ENCODE peak calls at places on chromosomes 12 and 14, in five cellular contexts. U is cardiac muscle cell, I is hepatocyte, R is body of pancreas, A is osteoblast. S is an unnamed sample. For H3K9me3 and H3K27me3, the result is how much of the 10 kb centered on the place peaks cover.

GRCh38 chr14:71247106-71247505 is 339.8 kb downstream of the PCNX1 start:
- DNase-seq in R (no peak), I (no peak), A (no peak), U (no peak), S (no peak)

GRCh38 chr14:23015618-23016017 is 5.7 kb upstream of the C14orf93 start:
- DNase-seq in A (peak), R (no peak), U (no peak), I (no peak), S (no peak)

GRCh38 chr12:117857632-117858274 is 111.0 kb downstream of the KSR2 start:
- DNase-seq in I (peak), A (peak), R (peak), U (peak), S (peak)

GRCh38 chr12:49784756-49785409 is 43.3 kb downstream of the NCKAP5L start:
- DNase-seq in A (peak), R (no peak), U (no peak), I (no peak), S (no peak)

GRCh38 chr12:62190921-62191746 is 69.1 kb upstream of the USP15 start:
- DNase-seq in A (peak), I (peak), U (peak), R (no peak), S (no peak)

GRCh38 chr12:45671254-45671653 is 58.3 kb upstream of the ARID2 start:
- DNase-seq in A (no peak), I (no peak), U (no peak), R (no peak), S (no peak)

GRCh38 chr12:10154145-10154496 is 17.8 kb downstream of the OLR1 start:
- DNase-seq in U (no peak), A (peak), R (no peak), I (no peak), S (no peak)

GRCh38 chr12:88179436-88180014 is 37.4 kb downstream of the TMTC3 start:
- DNase-seq in R (no peak), A (no peak), I (peak), U (no peak), S (no peak)

GRCh38 chr12:24760606-24761378 is 188.1 kb downstream of the BCAT1 start:
- DNase-seq in U (no peak), A (no peak), I (no peak), R (no peak), S (no peak)

GRCh38 chr14:69242311-69243224 is 17.4 kb upstream of the GALNT16 start:
- DNase-seq in I (peak), A (peak), U (peak), R (peak), S (peak)

GRCh38 chr14:34014936-34015335 is 64.1 kb upstream of the EGLN3 start:
- DNase-seq in A (no peak), I (no peak), R (no peak), U (no peak), S (no peak)

GRCh38 chr12:57219993-57220728 is 3.6 kb downstream of the NXPH4 start:
- DNase-seq in A (no peak), R (no peak), I (no peak), U (no peak), S (no peak)

GRCh38 chr12:68420225-68421008 is 88.3 kb upstream of the MDM1 start:
- DNase-seq in A (peak), U (no peak), I (peak), R (peak), S (no peak)

GRCh38 chr12:68532204-68532886 is 78.4 kb upstream of the RAP1B start:
- DNase-seq in U (no peak), R (no peak), A (peak), I (no peak), S (no peak)

GRCh38 chr14:36520601-36521525 is 831 bp upstream of the NKX2-1 start:
- DNase-seq in R (no peak), U (peak), A (peak), I (peak), S (peak)

GRCh38 chr14:68173227-68173972 is 353.8 kb downstream of the RAD51B start:
- DNase-seq in R (no peak), A (no peak), U (no peak), I (no peak), S (no peak)

GRCh38 chr14:89619616-89620273 is 202.7 kb upstream of the FOXN3 start:
- DNase-seq in A (no peak), R (no peak), I (no peak), U (no peak), S (no peak)

GRCh38 chr12:9039397-9039977 is 50.1 kb downstream of the KLRG1 start:
- DNase-seq in U (peak), A (peak), R (peak), I (peak), S (no peak)

GRCh38 chr12:21940549-21940948 is 677 bp downstream of the ABCC9 start:
- DNase-seq in R (no peak), U (peak), I (no peak), A (no peak), S (no peak)

GRCh38 chr12:22459872-22460490 is 84.4 kb downstream of the C2CD5 start:
- DNase-seq in R (no peak), U (peak), I (peak), A (peak), S (no peak)

GRCh38 chr12:118689793-118690192 is 291.5 kb upstream of the SRRM4 start:
- DNase-seq in I (no peak), R (no peak), U (no peak), A (no peak), S (no peak)

GRCh38 chr14:49679271-49679670 is 8.7 kb downstream of the POLE2 start:
- DNase-seq in I (no peak), A (no peak), R (no peak), U (no peak), S (no peak)

DNA sequence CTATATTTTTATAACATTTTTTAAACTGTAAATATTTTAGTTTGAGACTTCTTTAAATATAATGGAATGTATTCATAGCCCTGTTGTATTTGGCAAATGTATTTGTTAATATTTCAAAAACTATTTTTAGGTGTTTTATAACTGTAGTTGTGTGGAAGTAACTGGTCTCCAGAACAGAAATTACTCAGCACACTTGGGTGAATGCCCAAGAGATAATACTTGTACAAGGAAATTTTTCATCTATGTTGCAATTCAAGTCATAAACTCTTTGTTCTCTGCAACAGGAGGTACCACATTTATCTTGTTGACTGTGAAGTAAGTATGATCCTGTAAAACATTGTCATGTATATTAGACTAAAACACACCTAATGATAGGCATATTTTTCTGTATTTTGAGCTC is 72.8 kb downstream of the SLCO1B3 start:
- DNase-seq in A (no peak), U (no peak), I (no peak), R (peak), S (no peak)
- H3K9me3 ChIP-seq in A (under half), U (under half), I (under half), R (under half), S (under half)

GRCh38 chr14:95265106-95266094 is 54.3 kb downstream of the CLMN start:
- DNase-seq in R (peak), I (peak), U (no peak), A (peak), S (peak)
- H3K27ac ChIP-seq in R (peak), I (peak), U (no peak), A (peak), S (peak)

DNA sequence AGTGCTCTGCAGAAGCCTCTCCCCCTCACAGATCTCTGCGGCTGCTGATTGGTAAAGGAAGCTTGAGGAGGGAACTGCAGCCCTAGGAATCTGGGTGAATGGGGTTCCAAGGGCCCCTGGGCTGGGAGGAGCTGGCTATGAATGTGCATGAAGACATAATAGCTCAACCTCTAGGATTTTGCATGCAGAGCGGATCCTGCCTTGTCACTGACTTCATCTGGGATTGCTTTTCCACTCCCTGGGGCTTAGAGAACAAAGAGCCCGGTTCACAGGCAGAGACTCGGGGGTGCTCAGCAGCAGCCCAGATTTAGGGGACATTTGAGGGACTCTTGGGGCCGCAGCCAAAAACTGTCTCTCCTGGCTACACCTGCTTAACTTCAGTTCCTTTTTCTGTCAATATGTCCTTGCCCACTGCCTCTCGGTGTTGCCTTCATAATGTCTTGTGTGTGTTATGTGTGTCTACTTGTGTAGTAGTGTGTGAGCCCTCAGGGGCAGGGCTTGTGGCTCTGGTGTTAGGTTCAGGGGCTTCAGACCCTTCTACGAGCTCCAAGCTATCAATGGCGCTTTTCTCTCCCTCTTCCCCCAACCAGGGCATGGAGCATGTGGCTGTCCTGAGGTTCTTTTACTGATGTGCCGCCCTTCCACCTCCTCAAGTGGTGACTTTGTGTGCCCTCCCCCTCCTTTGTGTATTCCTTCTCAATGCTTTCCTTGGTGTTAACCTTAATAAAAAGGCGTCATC is 1.9 kb downstream of the CCDC184 start:
- DNase-seq in U (no peak), R (no peak), I (peak), A (no peak), S (no peak)
- H3K27me3 ChIP-seq in U (half or more), R (under half), I (under half), A (under half), S (under half)

GRCh38 chr14:106690333-106690891 is 1164.0 kb downstream of the TMEM121 start:
- DNase-seq in U (no peak), A (no peak), I (no peak), R (no peak), S (no peak)

GRCh38 chr14:106686533-106686932 is 1160.2 kb downstream of the TMEM121 start:
- DNase-seq in I (no peak), U (no peak), R (no peak), A (no peak), S (no peak)

GRCh38 chr14:106694638-106695393 is 1168.4 kb downstream of the TMEM121 start:
- DNase-seq in U (no peak), I (no peak), R (peak), A (no peak), S (no peak)

DNA sequence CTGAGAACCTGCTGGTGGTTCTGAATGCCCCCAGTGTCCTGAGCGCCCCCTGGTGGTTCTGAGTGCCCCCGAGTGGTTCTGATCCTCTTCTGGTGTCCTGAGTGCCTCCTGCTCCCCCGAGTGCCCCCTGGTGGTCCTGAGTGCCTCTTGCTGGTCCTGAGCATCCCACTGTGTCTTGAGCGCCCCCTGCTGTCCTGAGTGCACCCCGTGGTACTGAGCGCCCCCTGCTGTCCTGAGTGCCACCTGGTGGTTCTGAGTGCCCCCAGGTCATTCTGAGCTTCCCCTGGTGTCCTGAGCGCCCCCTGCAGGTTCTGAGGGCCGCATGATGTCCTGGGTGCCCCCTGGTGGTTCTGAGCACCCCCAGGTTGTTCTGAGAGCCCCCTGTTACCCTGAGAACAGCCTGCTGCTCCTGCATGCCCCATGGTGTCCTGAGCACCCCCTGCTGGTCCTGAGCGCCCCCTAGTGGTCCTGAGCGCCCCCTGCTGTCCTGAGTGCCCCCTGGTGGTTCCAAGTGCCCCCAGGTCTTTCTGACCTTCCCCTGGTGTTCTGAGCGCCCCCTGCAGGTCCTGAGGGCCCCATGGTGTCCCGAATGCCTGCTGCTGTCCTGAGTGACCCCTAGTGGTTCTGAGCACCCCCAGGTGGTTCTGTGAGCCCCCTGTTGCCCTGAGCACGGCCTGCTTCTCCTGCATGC is 1165.4 kb downstream of the TMEM121 start:
- DNase-seq in A (no peak), R (peak), I (peak), U (no peak), S (no peak)
- H3K9me3 ChIP-seq in A (under half), R (under half), I (under half), U (under half), S (under half)

GRCh38 chr12:20367731-20368652 is at the start of gene PDE3A:
- DNase-seq in A (peak), I (peak), U (peak), R (peak), S (peak)

GRCh38 chr12:20370001-20370381 is 1.7 kb downstream of the PDE3A start:
- DNase-seq in U (peak), R (peak), A (peak), I (peak), S (no peak)

GRCh38 chr12:20368653-20369163 is 371 bp downstream of the PDE3A start:
- DNase-seq in U (peak), R (no peak), I (peak), A (peak), S (no peak)

GRCh38 chr12:20370841-20371240 is 2.5 kb downstream of the PDE3A start:
- DNase-seq in I (no peak), U (no peak), A (peak), R (no peak), S (no peak)

GRCh38 chr12:20369164-20370000 is 1.0 kb downstream of the PDE3A start:
- DNase-seq in R (peak), A (peak), I (peak), U (peak), S (peak)
- H3K27ac ChIP-seq in R (peak), A (peak), I (peak), U (no peak), S (peak)